ENCODE peak calls at places on chromosomes 4 and X, in seven cellular contexts. One of them, this sample, is unnamed.
A peak's percentile ranks its signal among the peaks of the same experiment; 100 is the strongest.

GRCh38 chr4:116099596-116099995 is 985.8 kb downstream of the TRAM1L1 start:
- DNase-seq in endothelial cell of umbilical vein: no peak
- DNase-seq in A549: no peak
- DNase-seq in HepG2: no peak
- DNase-seq in K562: no peak
- DNase-seq in GM12878: no peak
- DNase-seq in WTC11: no peak
- DNase-seq in this sample: no peak

GRCh38 chr4:174600391-174600790 is 78.1 kb upstream of the HPGD start:
- DNase-seq in HepG2: no peak
- DNase-seq in K562: no peak
- DNase-seq in endothelial cell of umbilical vein: no peak
- DNase-seq in WTC11: no peak
- DNase-seq in A549: no peak
- DNase-seq in GM12878: no peak
- DNase-seq in this sample: no peak

GRCh38 chr4:107037188-107037587 is 1.1 kb upstream of the DKK2 start:
- DNase-seq in A549: no peak
- DNase-seq in HepG2: no peak
- DNase-seq in K562: peak; percentile 1
- DNase-seq in WTC11: peak; percentile 70
- DNase-seq in endothelial cell of umbilical vein: peak; percentile 43
- DNase-seq in GM12878: no peak
- DNase-seq in this sample: no peak

GRCh38 chr4:152983774-152984411 is 47.8 kb downstream of the FHDC1 start:
- DNase-seq in K562: no peak
- DNase-seq in HepG2: no peak
- DNase-seq in endothelial cell of umbilical vein: no peak
- DNase-seq in WTC11: no peak
- DNase-seq in GM12878: no peak
- DNase-seq in A549: no peak
- DNase-seq in this sample: no peak

GRCh38 chr4:65287071-65287470 is 383.2 kb downstream of the EPHA5 start:
- DNase-seq in K562: peak; percentile 0
- DNase-seq in endothelial cell of umbilical vein: no peak
- DNase-seq in GM12878: no peak
- DNase-seq in HepG2: no peak
- DNase-seq in WTC11: no peak
- DNase-seq in A549: no peak
- DNase-seq in this sample: no peak

GRCh38 chr4:31051565-31051964 is 331.4 kb downstream of the PCDH7 start:
- DNase-seq in K562: no peak
- DNase-seq in endothelial cell of umbilical vein: no peak
- DNase-seq in HepG2: no peak
- DNase-seq in WTC11: no peak
- DNase-seq in A549: no peak
- DNase-seq in GM12878: no peak
- DNase-seq in this sample: no peak

GRCh38 chr4:57097711-57098110 is 12.5 kb downstream of the IGFBP7 start:
- DNase-seq in A549: no peak
- DNase-seq in HepG2: no peak
- DNase-seq in WTC11: no peak
- DNase-seq in K562: no peak
- DNase-seq in GM12878: no peak
- DNase-seq in endothelial cell of umbilical vein: no peak
- DNase-seq in this sample: no peak

GRCh38 chr4:4871267-4872147 is 12.0 kb downstream of the MSX1 start:
- DNase-seq in GM12878: no peak
- DNase-seq in HepG2: no peak
- DNase-seq in K562: no peak
- DNase-seq in A549: no peak
- DNase-seq in endothelial cell of umbilical vein: no peak
- DNase-seq in WTC11: no peak
- DNase-seq in this sample: no peak

GRCh38 chrX:23228950-23229448 is 105.7 kb upstream of the PTCHD1 start:
- DNase-seq in WTC11: no peak
- DNase-seq in A549: no peak
- DNase-seq in endothelial cell of umbilical vein: no peak
- DNase-seq in GM12878: no peak
- DNase-seq in K562: no peak
- DNase-seq in HepG2: no peak
- DNase-seq in this sample: peak; percentile 2

GRCh38 chr4:140567722-140568121 is 1.0 kb downstream of the UCP1 start:
- DNase-seq in WTC11: peak; percentile 37
- DNase-seq in K562: no peak
- DNase-seq in HepG2: no peak
- DNase-seq in endothelial cell of umbilical vein: peak; percentile 8
- DNase-seq in GM12878: no peak
- DNase-seq in A549: no peak
- DNase-seq in this sample: no peak

GRCh38 chr4:150769235-150769634 is 187.3 kb downstream of the MAB21L2 start:
- DNase-seq in A549: peak; percentile 10
- DNase-seq in HepG2: peak; percentile 67
- DNase-seq in K562: peak; percentile 28
- DNase-seq in GM12878: no peak
- DNase-seq in WTC11: no peak
- DNase-seq in endothelial cell of umbilical vein: peak; percentile 33
- DNase-seq in this sample: peak; percentile 47

GRCh38 chrX:11239230-11239629 is 54.0 kb upstream of the AMELX start:
- DNase-seq in HepG2: peak; percentile 0
- DNase-seq in endothelial cell of umbilical vein: no peak
- DNase-seq in GM12878: peak; percentile 8
- DNase-seq in WTC11: no peak
- DNase-seq in A549: no peak
- DNase-seq in K562: peak; percentile 59
- DNase-seq in this sample: no peak

GRCh38 chr4:171582961-171583581 is 230.1 kb upstream of the GALNTL6 start:
- DNase-seq in endothelial cell of umbilical vein: no peak
- DNase-seq in K562: no peak
- DNase-seq in WTC11: no peak
- DNase-seq in A549: no peak
- DNase-seq in HepG2: no peak
- DNase-seq in GM12878: no peak
- DNase-seq in this sample: no peak

GRCh38 chr4:150044517-150044916 is 33.7 kb upstream of the DCLK2 start:
- DNase-seq in WTC11: no peak
- DNase-seq in A549: no peak
- DNase-seq in HepG2: no peak
- DNase-seq in GM12878: no peak
- DNase-seq in K562: no peak
- DNase-seq in endothelial cell of umbilical vein: no peak
- DNase-seq in this sample: no peak

GRCh38 chrX:53511302-53511701 is 77.1 kb upstream of the HSD17B10 start:
- DNase-seq in endothelial cell of umbilical vein: no peak
- DNase-seq in A549: no peak
- DNase-seq in K562: peak; percentile 9
- DNase-seq in GM12878: no peak
- DNase-seq in HepG2: no peak
- DNase-seq in WTC11: no peak
- DNase-seq in this sample: peak; percentile 51

GRCh38 chr4:105765690-105766407 is 57.3 kb downstream of the GSTCD start:
- DNase-seq in HepG2: peak; percentile 8
- DNase-seq in K562: peak; percentile 52
- DNase-seq in WTC11: no peak
- DNase-seq in endothelial cell of umbilical vein: peak; percentile 83
- DNase-seq in A549: peak; percentile 0
- DNase-seq in GM12878: no peak
- DNase-seq in this sample: peak; percentile 17

GRCh38 chr4:103091601-103092223 is 7.9 kb downstream of the BDH2 start:
- DNase-seq in HepG2: peak; percentile 72
- DNase-seq in K562: peak; percentile 72
- DNase-seq in GM12878: peak; percentile 59
- DNase-seq in WTC11: no peak
- DNase-seq in A549: no peak
- DNase-seq in endothelial cell of umbilical vein: peak; percentile 66
- DNase-seq in this sample: peak; percentile 77

DNA sequence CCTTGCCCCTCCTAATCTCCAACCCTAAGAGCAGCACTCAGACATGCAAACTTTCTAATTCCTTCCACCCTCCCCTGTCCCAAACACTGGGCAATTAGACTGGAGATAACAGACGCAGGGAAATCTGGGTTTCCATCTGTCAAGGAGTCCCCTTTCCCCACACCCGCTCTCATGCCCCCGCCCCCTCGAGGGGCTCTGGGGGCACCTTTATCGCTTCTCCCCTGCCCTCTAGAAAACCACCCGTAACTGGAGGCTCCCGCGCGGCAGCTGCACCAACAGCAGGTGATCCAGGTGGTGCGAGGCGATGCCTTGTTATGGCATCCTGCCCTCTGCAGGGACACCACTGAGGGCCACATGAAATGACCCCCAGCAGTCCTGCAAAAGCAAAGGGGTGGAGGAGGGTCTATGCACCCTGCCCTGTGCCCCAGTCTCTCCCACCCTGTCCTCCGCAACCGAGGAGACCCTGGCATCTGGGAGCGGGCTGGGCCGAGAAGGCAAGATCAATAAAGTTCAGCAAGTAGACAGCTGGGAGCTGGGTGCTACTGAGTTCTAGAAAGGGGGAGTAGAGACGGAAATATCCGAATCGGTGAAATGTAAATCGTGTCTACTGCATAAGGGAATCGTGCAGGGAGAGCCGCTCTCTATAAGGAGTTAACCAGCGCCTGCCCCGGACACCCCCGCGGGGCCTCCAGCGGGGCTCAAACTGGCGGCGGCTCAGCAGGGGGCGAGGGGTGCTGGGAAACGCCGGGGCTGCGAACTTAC is 1.6 kb downstream of the KCTD8 start:
- DNase-seq in K562: no peak
- DNase-seq in WTC11: peak; percentile 46
- DNase-seq in endothelial cell of umbilical vein: no peak
- DNase-seq in GM12878: no peak
- DNase-seq in HepG2: no peak
- DNase-seq in A549: no peak
- DNase-seq in this sample: no peak
- TF ChIP-seq MAX in K562: no peak
- TF ChIP-seq MAX in WTC11: no peak
- TF ChIP-seq MAX in endothelial cell of umbilical vein: no peak
- TF ChIP-seq MAX in GM12878: no peak
- TF ChIP-seq MAX in HepG2: no peak
- TF ChIP-seq MAX in A549: no peak
- TF ChIP-seq MAX in this sample: no peak

GRCh38 chr4:73019462-73020047 is 50.0 kb downstream of the COX18 start:
- DNase-seq in A549: peak; percentile 6
- DNase-seq in endothelial cell of umbilical vein: peak; percentile 56
- DNase-seq in HepG2: peak; percentile 23
- DNase-seq in WTC11: no peak
- DNase-seq in K562: peak; percentile 64
- DNase-seq in GM12878: no peak
- DNase-seq in this sample: peak; percentile 46
- TF ChIP-seq CTCF in A549: peak; percentile 73
- TF ChIP-seq CTCF in endothelial cell of umbilical vein: peak; percentile 51
- TF ChIP-seq CTCF in HepG2: peak; percentile 58
- TF ChIP-seq CTCF in WTC11: peak; percentile 47
- TF ChIP-seq CTCF in K562: peak; percentile 55
- TF ChIP-seq CTCF in GM12878: peak; percentile 42
- TF ChIP-seq CTCF in this sample: peak; percentile 37

GRCh38 chr4:128653514-128654420 is 155.7 kb upstream of the JADE1 start:
- DNase-seq in K562: no peak
- DNase-seq in A549: no peak
- DNase-seq in HepG2: no peak
- DNase-seq in endothelial cell of umbilical vein: no peak
- DNase-seq in GM12878: no peak
- DNase-seq in WTC11: no peak
- DNase-seq in this sample: no peak

GRCh38 chr4:128649575-128650205 is 159.8 kb upstream of the JADE1 start:
- DNase-seq in A549: no peak
- DNase-seq in GM12878: no peak
- DNase-seq in HepG2: peak; percentile 6
- DNase-seq in endothelial cell of umbilical vein: no peak
- DNase-seq in K562: no peak
- DNase-seq in WTC11: no peak
- DNase-seq in this sample: no peak

GRCh38 chr4:128654465-128654864 is 155.0 kb upstream of the JADE1 start:
- DNase-seq in endothelial cell of umbilical vein: no peak
- DNase-seq in A549: no peak
- DNase-seq in HepG2: no peak
- DNase-seq in K562: no peak
- DNase-seq in GM12878: no peak
- DNase-seq in WTC11: no peak
- DNase-seq in this sample: no peak

GRCh38 chr4:128648021-128648420 is 161.5 kb upstream of the JADE1 start:
- DNase-seq in A549: no peak
- DNase-seq in endothelial cell of umbilical vein: no peak
- DNase-seq in WTC11: no peak
- DNase-seq in GM12878: no peak
- DNase-seq in K562: no peak
- DNase-seq in HepG2: no peak
- DNase-seq in this sample: no peak

DNA sequence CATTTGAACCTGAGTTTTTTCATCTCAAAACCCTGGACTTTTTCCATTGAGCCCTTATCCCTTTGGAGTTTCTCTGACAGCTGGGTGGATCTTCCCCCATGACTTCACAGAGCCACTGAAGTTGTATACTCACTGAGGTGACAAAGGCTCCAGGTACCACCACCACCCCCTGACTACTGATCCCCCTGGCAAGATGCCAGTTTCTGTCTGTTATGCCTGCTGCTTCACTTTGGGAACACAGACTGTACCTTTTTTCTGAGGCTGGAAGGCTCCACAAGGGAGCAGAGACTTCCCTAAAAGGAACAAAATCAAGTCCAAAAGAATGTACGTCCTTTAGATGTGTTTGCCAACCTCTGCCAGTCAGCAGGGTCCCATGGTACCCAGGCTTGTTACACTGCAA is 160.3 kb upstream of the JADE1 start:
- DNase-seq in endothelial cell of umbilical vein: no peak
- DNase-seq in GM12878: no peak
- DNase-seq in WTC11: no peak
- DNase-seq in K562: no peak
- DNase-seq in HepG2: no peak
- DNase-seq in A549: no peak
- DNase-seq in this sample: no peak
- TF ChIP-seq MAX in endothelial cell of umbilical vein: no peak
- TF ChIP-seq MAX in GM12878: no peak
- TF ChIP-seq MAX in WTC11: no peak
- TF ChIP-seq MAX in K562: no peak
- TF ChIP-seq MAX in HepG2: no peak
- TF ChIP-seq MAX in A549: no peak
- TF ChIP-seq MAX in this sample: no peak

DNA sequence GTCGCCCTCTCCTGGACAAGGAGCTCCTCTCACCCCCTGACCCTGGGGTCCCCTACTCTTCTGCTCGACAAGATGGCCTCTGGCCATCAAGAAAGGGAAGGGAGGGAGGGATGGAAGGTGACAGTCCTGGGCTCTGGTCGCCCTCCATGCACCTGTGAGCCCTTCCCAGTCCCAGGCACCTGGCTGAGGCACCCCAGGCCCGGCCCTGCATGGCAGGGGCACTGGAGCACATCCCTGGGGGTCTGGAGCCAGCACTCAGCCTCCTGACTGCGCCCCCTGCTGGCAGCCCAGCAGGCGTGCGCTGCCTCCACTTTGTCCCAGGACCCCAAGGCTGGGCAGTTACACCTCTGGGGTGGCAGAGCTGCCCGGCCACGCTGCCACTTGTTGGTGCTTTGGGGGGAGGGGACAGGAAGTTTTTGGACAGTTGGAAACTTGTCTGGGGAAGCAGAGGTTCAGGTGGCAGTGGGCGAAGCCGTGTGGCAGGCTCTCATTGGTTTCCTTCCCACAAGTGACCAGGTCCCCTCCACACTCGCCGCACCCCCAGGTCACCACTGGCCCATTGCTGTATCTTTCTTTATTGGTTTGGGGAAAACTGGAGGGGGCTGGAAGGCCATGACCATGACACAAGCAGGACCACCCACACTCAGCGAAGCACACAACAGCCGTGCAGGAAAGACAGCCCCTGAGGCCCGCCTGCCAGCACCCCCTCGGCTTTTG is 4.3 kb downstream of the PNCK start:
- DNase-seq in A549: peak; percentile 55
- DNase-seq in GM12878: no peak
- DNase-seq in endothelial cell of umbilical vein: no peak
- DNase-seq in HepG2: no peak
- DNase-seq in K562: peak; percentile 65
- DNase-seq in WTC11: no peak
- DNase-seq in this sample: peak; percentile 58
- TF ChIP-seq CTCF in A549: peak; percentile 57
- TF ChIP-seq CTCF in GM12878: peak; percentile 77
- TF ChIP-seq CTCF in endothelial cell of umbilical vein: peak; percentile 70
- TF ChIP-seq CTCF in HepG2: peak; percentile 75
- TF ChIP-seq CTCF in K562: peak; percentile 92
- TF ChIP-seq CTCF in WTC11: peak; percentile 88
- TF ChIP-seq CTCF in this sample: peak; percentile 74